ENCODE peak calls at places on chromosomes 3 and 15, in seven cellular contexts. P is psoas muscle, Y is lower lobe of right lung, T is thoracic aorta, E is gastrocnemius medialis, M is left lung, L is HepG2. O is an unnamed sample. For H3K9me3, the result is how much of the 10 kb centered on the place peaks cover.

GRCh38 chr3:78728406-78729145 is 1039.2 kb downstream of the ROBO1 start:
- DNase-seq in P (peak), M (no peak), T (no peak), Y (peak), L (no peak), E (peak), O (no peak)

GRCh38 chr3:4687167-4687566 is 194.0 kb downstream of the ITPR1 start:
- DNase-seq in E (no peak), P (no peak), Y (no peak), L (peak), M (no peak), T (no peak), O (peak)

GRCh38 chr15:42595641-42596240 is 20.3 kb downstream of the STARD9 start:
- DNase-seq in M (no peak), T (no peak), Y (no peak), P (no peak), E (no peak), L (no peak), O (no peak)

GRCh38 chr15:92693922-92694331 is 38.4 kb upstream of the FAM174B start:
- DNase-seq in L (peak), E (no peak), Y (no peak), P (no peak), M (no peak), T (no peak), O (peak)

GRCh38 chr3:8561365-8561764 is 59.7 kb downstream of the LMCD1 start:
- DNase-seq in T (no peak), Y (no peak), E (peak), P (peak), L (no peak), M (no peak), O (no peak)

GRCh38 chr3:51163051-51163450 is 222.0 kb upstream of the MANF start:
- DNase-seq in E (no peak), Y (no peak), M (no peak), L (no peak), P (no peak), T (no peak), O (no peak)

GRCh38 chr3:23723930-23724329 is 81.8 kb upstream of the UBE2E1 start:
- DNase-seq in T (no peak), P (no peak), E (no peak), Y (no peak), M (no peak), L (no peak), O (no peak)

GRCh38 chr3:50674349-50675178 is at the start of gene DOCK3:
- DNase-seq in E (peak), P (peak), M (peak), Y (peak), T (no peak), L (no peak), O (peak)

GRCh38 chr3:28286595-28286994 is 45.2 kb downstream of the CMC1 start:
- DNase-seq in T (no peak), L (peak), E (no peak), M (no peak), P (no peak), Y (no peak), O (no peak)

GRCh38 chr3:128273841-128274573 is 120.7 kb downstream of the EEFSEC start:
- DNase-seq in T (no peak), L (no peak), Y (no peak), M (no peak), P (no peak), E (no peak), O (no peak)

GRCh38 chr3:182793663-182794454 is 555 bp downstream of the ATP11B start:
- DNase-seq in L (peak), T (no peak), P (peak), Y (peak), M (peak), E (peak), O (peak)

GRCh38 chr15:90644946-90645725 is 72.0 kb upstream of the BLM start:
- DNase-seq in P (no peak), L (no peak), M (no peak), Y (peak), E (peak), T (no peak), O (no peak)

GRCh38 chr3:164897335-164897734 is 181.0 kb downstream of the SI start:
- DNase-seq in M (no peak), T (no peak), Y (no peak), P (no peak), L (no peak), E (no peak), O (no peak)

GRCh38 chr3:185983495-185984141 is 45.8 kb upstream of the TRA2B start:
- DNase-seq in Y (peak), E (peak), L (peak), T (peak), P (peak), M (peak), O (peak)

GRCh38 chr3:16012086-16012485 is 162.4 kb upstream of the GALNT15 start:
- DNase-seq in Y (no peak), L (no peak), M (no peak), P (no peak), T (no peak), E (no peak), O (no peak)

DNA sequence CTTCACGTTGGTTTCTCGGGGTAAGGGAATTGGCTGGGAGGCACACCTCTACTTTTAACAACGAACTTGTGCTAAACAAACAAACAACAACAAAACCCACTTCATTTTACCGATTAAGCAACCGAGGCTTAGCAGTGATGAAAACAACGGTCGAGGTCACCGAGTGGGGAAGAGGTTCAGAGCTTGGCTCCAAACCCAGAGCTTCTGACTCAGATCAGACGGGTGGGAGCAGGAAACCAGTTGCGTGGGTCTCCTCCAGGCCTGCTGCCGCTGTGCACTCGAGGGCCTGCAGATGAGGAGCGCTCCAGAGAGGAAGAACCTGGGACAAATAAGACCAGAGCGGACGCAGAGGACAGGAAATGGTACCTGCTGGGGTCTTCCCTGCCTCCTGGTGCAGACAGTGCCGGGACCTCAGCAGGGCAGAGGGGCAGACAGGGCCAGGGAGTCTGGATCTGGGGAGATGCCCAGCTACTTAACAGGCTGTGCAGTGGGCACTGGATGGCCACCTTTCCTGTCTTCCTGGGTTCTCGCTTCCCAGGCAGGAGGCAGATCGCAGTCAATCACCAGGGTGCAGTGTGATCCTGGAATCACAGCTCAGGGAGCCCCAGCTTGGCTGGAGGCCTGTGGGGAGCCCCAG is 99.0 kb upstream of the MEF2A start:
- DNase-seq in Y (no peak), M (no peak), E (no peak), L (no peak), P (no peak), T (no peak), O (no peak)
- H3K9me3 ChIP-seq in Y (under half), M (under half), E (under half), L (under half), P (under half), T (under half), O (under half)

DNA sequence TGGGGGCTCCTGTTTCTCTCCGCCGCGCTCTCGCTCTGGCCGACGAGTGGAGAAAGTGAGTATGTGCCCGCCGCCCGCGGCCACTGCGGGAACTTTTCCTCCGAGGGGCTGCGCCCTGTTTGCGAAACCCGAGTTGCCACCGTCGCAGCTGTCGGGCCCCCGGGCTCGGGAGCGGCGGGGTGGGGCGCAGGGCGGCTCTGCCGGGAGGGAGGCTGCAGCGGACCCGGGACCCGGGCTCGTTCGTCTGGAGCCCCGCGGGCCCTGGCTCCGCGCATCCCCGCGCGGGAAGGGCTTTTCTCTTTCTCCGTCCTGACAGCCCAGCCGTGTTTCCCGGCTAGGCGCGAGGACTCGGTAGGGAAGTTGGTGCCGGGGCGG is 1.3 kb downstream of the IGF1R start:
- DNase-seq in Y (peak), T (no peak), E (no peak), L (no peak), M (peak), P (peak), O (no peak)
- TF ChIP-seq CTCF in Y (no peak), T (peak), E (peak), L (no peak), M (peak), P (peak), O (peak)

GRCh38 chr15:80061581-80061980 is 2.1 kb downstream of the ZFAND6 start:
- DNase-seq in T (no peak), E (no peak), Y (no peak), P (no peak), L (peak), M (no peak), O (no peak)
- H3K4me3 ChIP-seq in T (no peak), E (peak), Y (peak), P (peak), L (peak), M (peak), O (peak)

GRCh38 chr15:31405200-31405929 is 78.7 kb downstream of the KLF13 start:
- DNase-seq in E (no peak), P (no peak), M (no peak), T (no peak), Y (no peak), L (peak), O (peak)
- H3K9me3 ChIP-seq in E (under half), P (under half), M (under half), T (under half), Y (under half), L (under half), O (under half)

GRCh38 chr15:60553163-60553562 is 74.2 kb upstream of the ICE2 start:
- DNase-seq in T (no peak), E (peak), P (peak), L (no peak), M (no peak), Y (no peak), O (no peak)
- TF ChIP-seq CTCF in T (no peak), E (no peak), P (no peak), L (no peak), M (no peak), Y (no peak), O (no peak)

GRCh38 chr15:94253742-94254141 is 22.4 kb downstream of the MCTP2 start:
- DNase-seq in Y (no peak), M (no peak), E (no peak), P (no peak), T (no peak), L (no peak), O (no peak)
- H3K4me3 ChIP-seq in Y (no peak), M (no peak), E (no peak), P (no peak), T (no peak), L (no peak), O (no peak)

O was measured in Caco-2.